ENCODE peak calls at places on chromosomes 7 and 10, in ten cellular contexts. D is activated naive CD4-positive, alpha-beta T cell treated with anti-CD3 and anti-CD28 coated beads for 36 hours; K is GM10248; S is NCI-H1092 treated with DMSO at 0.1 percent for 48 hours; G is NCI-H2081; I is left ventricle myocardium inferior; H is BJ; Q is iris pigment epithelial cell; F is activated CD8-positive, alpha-beta memory T cell treated with anti-CD3 and anti-CD28 coated beads, Interleukin-2, amount 50 U/mL, for 4 hours; A is astrocyte of the spinal cord. Z is an unnamed sample.

GRCh38 chr7:97317575-97317974 is 200.1 kb downstream of the SDHAF3 start:
- DNase-seq in H (no peak), I (no peak), F (no peak), A (no peak), K (no peak), S (no peak), D (no peak), Q (peak), G (no peak), Z (no peak)

GRCh38 chr10:16989826-16990293 is 139.8 kb downstream of the CUBN start:
- DNase-seq in K (no peak), D (no peak), Q (peak), H (no peak), G (no peak), S (no peak), I (no peak), A (peak), F (no peak), Z (peak)

GRCh38 chr7:2954433-2954853 is 89.2 kb downstream of the CARD11 start:
- DNase-seq in K (peak), D (peak), F (peak), H (no peak), G (no peak), S (no peak), A (no peak), Q (no peak), I (no peak), Z (no peak)

GRCh38 chr7:2585446-2585845 is 26.7 kb downstream of the IQCE start:
- DNase-seq in I (no peak), A (no peak), H (no peak), Q (no peak), F (no peak), K (no peak), D (no peak), S (no peak), G (peak), Z (no peak)

GRCh38 chr7:72316148-72316547 is 96.0 kb downstream of the CALN1 start:
- DNase-seq in F (no peak), G (no peak), I (no peak), D (no peak), A (no peak), S (no peak), Q (no peak), H (no peak), K (no peak), Z (no peak)

GRCh38 chr7:24284699-24285506 is 913 bp downstream of the NPY start:
- DNase-seq in F (no peak), D (no peak), H (no peak), A (no peak), I (no peak), G (no peak), K (peak), Q (no peak), S (no peak), Z (peak)

GRCh38 chr7:145795132-145795531 is 321.5 kb upstream of the CNTNAP2 start:
- DNase-seq in F (no peak), G (no peak), H (no peak), Q (no peak), S (no peak), I (no peak), K (no peak), D (no peak), A (no peak), Z (no peak)

GRCh38 chr7:108335264-108335918 is 120.8 kb downstream of the NRCAM start:
- DNase-seq in Q (peak), H (no peak), G (peak), I (no peak), K (no peak), F (no peak), A (peak), S (peak), D (no peak), Z (no peak)

GRCh38 chr10:13294156-13294555 is 5.7 kb downstream of the PHYH start:
- DNase-seq in I (no peak), Q (no peak), D (no peak), A (no peak), K (no peak), G (no peak), H (no peak), S (no peak), F (no peak), Z (no peak)

GRCh38 chr10:127774771-127775559 is 38.0 kb downstream of the FOXI2 start:
- DNase-seq in Q (no peak), G (no peak), D (no peak), H (no peak), S (no peak), K (no peak), F (no peak), I (no peak), A (no peak), Z (no peak)

GRCh38 chr10:8275911-8276310 is 221.4 kb downstream of the GATA3 start:
- DNase-seq in I (no peak), D (no peak), S (no peak), G (no peak), K (no peak), A (no peak), H (no peak), F (no peak), Q (no peak), Z (no peak)

GRCh38 chr10:17206210-17206709 is 4.8 kb upstream of the TRDMT1 start:
- DNase-seq in H (no peak), F (peak), S (no peak), I (no peak), G (no peak), Q (peak), D (peak), K (no peak), A (peak), Z (peak)

GRCh38 chr10:29858352-29859267 is 200.8 kb downstream of the JCAD start:
- DNase-seq in D (peak), Q (peak), K (no peak), H (peak), G (no peak), I (peak), A (peak), F (no peak), S (peak), Z (peak)

GRCh38 chr10:7526017-7526400 is 115.2 kb upstream of the SFMBT2 start:
- DNase-seq in D (no peak), I (no peak), S (no peak), F (no peak), H (no peak), A (no peak), Q (no peak), G (no peak), K (no peak), Z (no peak)

GRCh38 chr7:70776627-70777101 is 355.3 kb upstream of the GALNT17 start:
- DNase-seq in Q (no peak), A (peak), H (no peak), G (no peak), S (no peak), K (no peak), I (no peak), D (peak), F (no peak), Z (peak)

GRCh38 chr7:147858421-147858820 is 732.1 kb upstream of the C7orf33 start:
- DNase-seq in K (no peak), G (no peak), Q (no peak), H (no peak), I (no peak), A (no peak), D (no peak), S (no peak), F (no peak), Z (no peak)

GRCh38 chr10:88911121-88911520 is 31.1 kb downstream of the STAMBPL1 start:
- DNase-seq in D (no peak), F (no peak), I (no peak), S (no peak), Q (no peak), A (no peak), H (no peak), K (no peak), G (no peak), Z (no peak)

GRCh38 chr7:101519324-101520017 is 109.6 kb downstream of the MYL10 start:
- DNase-seq in H (peak), G (no peak), F (no peak), Q (peak), S (no peak), D (no peak), I (no peak), K (no peak), A (peak), Z (peak)

GRCh38 chr7:83648464-83649241 is at the start of gene SEMA3E:
- DNase-seq in G (peak), A (peak), D (no peak), H (no peak), I (no peak), K (no peak), S (no peak), Q (peak), F (no peak), Z (peak)

GRCh38 chr7:91046322-91047088 is 217.7 kb upstream of the FZD1 start:
- DNase-seq in H (peak), F (no peak), Q (peak), A (peak), K (no peak), G (no peak), S (no peak), I (no peak), D (no peak), Z (peak)

GRCh38 chr10:21523557-21524008 is 1.9 kb downstream of the SKIDA1 start:
- DNase-seq in S (peak), K (no peak), I (no peak), Q (no peak), D (no peak), H (no peak), A (peak), F (no peak), G (peak), Z (no peak)

GRCh38 chr7:2633538-2634264 is 1.9 kb downstream of the TTYH3 start:
- DNase-seq in A (peak), H (peak), F (peak), G (no peak), D (peak), S (no peak), Q (peak), K (no peak), I (peak), Z (peak)

GRCh38 chr10:68697106-68697505 is 23.9 kb upstream of the CCAR1 start:
- DNase-seq in A (no peak), F (no peak), G (no peak), D (no peak), S (no peak), H (no peak), Q (no peak), I (no peak), K (no peak), Z (no peak)

GRCh38 chr7:158044156-158044823 is 543.3 kb downstream of the PTPRN2 start:
- DNase-seq in F (no peak), S (peak), D (no peak), Q (no peak), K (no peak), G (no peak), A (no peak), I (no peak), H (no peak), Z (no peak)

GRCh38 chr10:71837085-71837827 is 13.8 kb downstream of the PSAP start:
- DNase-seq in S (no peak), F (no peak), I (no peak), Q (peak), A (no peak), D (peak), H (no peak), G (no peak), K (no peak), Z (no peak)

GRCh38 chr10:43203491-43204393 is 63.1 kb downstream of the RASGEF1A start:
- DNase-seq in D (no peak), F (peak), I (no peak), H (no peak), Q (no peak), G (no peak), S (no peak), A (no peak), K (no peak), Z (no peak)

GRCh38 chr10:71278691-71279588 is 40.1 kb upstream of the SLC29A3 start:
- DNase-seq in Q (no peak), F (no peak), I (no peak), K (no peak), S (peak), A (no peak), H (no peak), D (no peak), G (peak), Z (no peak)

GRCh38 chr7:23298141-23298851 is 843 bp upstream of the MALSU1 start:
- DNase-seq in A (peak), I (no peak), S (no peak), H (no peak), K (no peak), F (no peak), Q (peak), D (no peak), G (peak), Z (peak)

GRCh38 chr10:79406683-79407396 is 38.6 kb downstream of the ZCCHC24 start:
- DNase-seq in A (no peak), I (no peak), Q (no peak), H (no peak), F (no peak), D (no peak), G (no peak), K (no peak), S (no peak), Z (no peak)

GRCh38 chr7:141342664-141343400 is 208.4 kb upstream of the AGK start:
- DNase-seq in K (no peak), A (no peak), G (no peak), Q (no peak), F (no peak), H (no peak), S (no peak), D (no peak), I (no peak), Z (no peak)

GRCh38 chr7:636396-636795 is 90.1 kb upstream of the DNAAF5 start:
- DNase-seq in K (no peak), I (no peak), F (peak), A (no peak), Q (peak), S (no peak), D (peak), H (no peak), G (no peak), Z (peak)

GRCh38 chr7:26183545-26184282 is 16.8 kb downstream of the HNRNPA2B1 start:
- DNase-seq in F (no peak), I (no peak), D (no peak), A (no peak), S (peak), H (no peak), K (no peak), G (no peak), Q (no peak), Z (no peak)

GRCh38 chr7:41103331-41103730 is 599.6 kb downstream of the INHBA start:
- DNase-seq in K (peak), H (no peak), A (no peak), F (no peak), D (no peak), G (no peak), S (no peak), I (no peak), Q (peak), Z (peak)

GRCh38 chr10:776772-777171 is 87.3 kb upstream of the DIP2C start:
- DNase-seq in S (no peak), F (no peak), K (no peak), I (no peak), D (no peak), Q (no peak), A (no peak), H (no peak), G (no peak), Z (peak)

GRCh38 chr7:134931487-134931886 is 54.8 kb upstream of the AGBL3 start:
- DNase-seq in K (no peak), S (no peak), H (no peak), D (no peak), F (no peak), Q (peak), A (peak), I (peak), G (no peak), Z (peak)